ENCODE peak calls at places on chromosomes 5 and 9, in seven cellular contexts. W, O, N, M, X, J and H are unnamed samples.

GRCh38 chr9:119036969-119037368 is 332.3 kb downstream of the BRINP1 start:
- DNase-seq in W (no peak), O (no peak), N (no peak), M (no peak), X (no peak), J (no peak), H (no peak)

GRCh38 chr5:76867827-76868693 is 18.2 kb downstream of the S100Z start:
- DNase-seq in W (peak; percentile 80), O (peak; percentile 78), N (peak; percentile 34), M (peak; percentile 16), X (peak; percentile 91), J (peak; percentile 24), H (peak; percentile 10)

GRCh38 chr9:112771359-112772214 is 21.0 kb downstream of the SNX30 start:
- DNase-seq in W (peak; percentile 49), O (no peak), N (no peak), M (no peak), X (no peak), J (no peak), H (no peak)

GRCh38 chr5:108141676-108142075 is 240.2 kb downstream of the FBXL17 start:
- DNase-seq in W (no peak), O (no peak), N (no peak), M (no peak), X (no peak), J (no peak), H (no peak)

GRCh38 chr9:33404782-33405362 is 2.5 kb upstream of the AQP7 start:
- DNase-seq in W (peak; percentile 22), O (no peak), N (no peak), M (no peak), X (no peak), J (no peak), H (no peak)

GRCh38 chr5:179337227-179338122 is 7.8 kb downstream of the ADAMTS2 start:
- DNase-seq in W (no peak), O (no peak), N (no peak), M (no peak), X (no peak), J (no peak), H (no peak)

GRCh38 chr5:120630550-120630949 is 166.4 kb downstream of the PRR16 start:
- DNase-seq in W (no peak), O (no peak), N (no peak), M (no peak), X (no peak), J (no peak), H (no peak)

GRCh38 chr5:157172408-157172807 is 6.3 kb upstream of the GARIN3 start:
- DNase-seq in W (no peak), O (no peak), N (no peak), M (no peak), X (no peak), J (no peak), H (peak; percentile 4)

GRCh38 chr5:14663734-14664269 is 716 bp upstream of the OTULIN start:
- DNase-seq in W (peak; percentile 41), O (peak; percentile 33), N (no peak), M (no peak), X (no peak), J (no peak), H (no peak)

GRCh38 chr5:146151970-146152369 is 30.5 kb downstream of the LARS1 start:
- DNase-seq in W (no peak), O (no peak), N (no peak), M (no peak), X (no peak), J (no peak), H (no peak)

GRCh38 chr5:56688402-56688801 is 126.9 kb upstream of the MAP3K1 start:
- DNase-seq in W (no peak), O (no peak), N (no peak), M (no peak), X (no peak), J (no peak), H (no peak)

GRCh38 chr9:89539374-89539773 is 41.5 kb upstream of the SEMA4D start:
- DNase-seq in W (no peak), O (no peak), N (no peak), M (no peak), X (no peak), J (no peak), H (no peak)

GRCh38 chr5:170151105-170151831 is 45.6 kb downstream of the FOXI1 start:
- DNase-seq in W (peak; percentile 91), O (peak; percentile 92), N (no peak), M (peak; percentile 16), X (peak; percentile 89), J (peak; percentile 90), H (peak; percentile 16)

GRCh38 chr5:169164481-169164925 is 136.4 kb downstream of the SLIT3 start:
- DNase-seq in W (peak; percentile 62), O (no peak), N (peak; percentile 43), M (no peak), X (peak; percentile 85), J (peak; percentile 91), H (no peak)

GRCh38 chr9:86036555-86036954 is 62.8 kb downstream of the GOLM1 start:
- DNase-seq in W (no peak), O (no peak), N (no peak), M (no peak), X (no peak), J (no peak), H (no peak)

GRCh38 chr5:55575815-55576583 is 41.2 kb upstream of the PLPP1 start:
- DNase-seq in W (peak; percentile 88), O (peak; percentile 38), N (no peak), M (no peak), X (no peak), J (no peak), H (no peak)

GRCh38 chr5:133341915-133342710 is 270.2 kb downstream of the FSTL4 start:
- DNase-seq in W (no peak), O (no peak), N (no peak), M (no peak), X (peak; percentile 78), J (no peak), H (no peak)

GRCh38 chr9:84293001-84293798 is 47.4 kb downstream of the SLC28A3 start:
- DNase-seq in W (no peak), O (no peak), N (no peak), M (no peak), X (no peak), J (no peak), H (no peak)

GRCh38 chr5:19986036-19986619 is 1.9 kb downstream of the CDH18 start:
- DNase-seq in W (peak; percentile 7), O (no peak), N (no peak), M (no peak), X (no peak), J (no peak), H (peak; percentile 25)

GRCh38 chr5:177364159-177364962 is 6.6 kb downstream of the RGS14 start:
- DNase-seq in W (peak; percentile 40), O (no peak), N (no peak), M (no peak), X (peak; percentile 45), J (no peak), H (no peak)

GRCh38 chr5:177367981-177368960 is 10.5 kb downstream of the RGS14 start:
- DNase-seq in W (no peak), O (no peak), N (no peak), M (no peak), X (peak; percentile 53), J (no peak), H (no peak)

GRCh38 chr5:177367323-177367848 is 9.7 kb downstream of the RGS14 start:
- DNase-seq in W (no peak), O (no peak), N (no peak), M (no peak), X (no peak), J (no peak), H (no peak)

GRCh38 chr5:177365845-177366527 is 8.3 kb downstream of the RGS14 start:
- DNase-seq in W (no peak), O (peak; percentile 35), N (no peak), M (no peak), X (peak; percentile 65), J (no peak), H (no peak)

GRCh38 chr5:177366528-177367322 is 9.0 kb downstream of the RGS14 start:
- DNase-seq in W (peak; percentile 92), O (peak; percentile 94), N (no peak), M (no peak), X (peak; percentile 98), J (peak; percentile 33), H (peak; percentile 45)
- H3K4me3 ChIP-seq in W (peak overlapping the region; percentile 30), O (no peak overlapping the region), N (peak overlapping the region; percentile 45), M (peak overlapping the region; percentile 57), X (peak overlapping the region; percentile 78), J (peak overlapping the region; percentile 54), H (peak overlapping the region; percentile 47)

DNA sequence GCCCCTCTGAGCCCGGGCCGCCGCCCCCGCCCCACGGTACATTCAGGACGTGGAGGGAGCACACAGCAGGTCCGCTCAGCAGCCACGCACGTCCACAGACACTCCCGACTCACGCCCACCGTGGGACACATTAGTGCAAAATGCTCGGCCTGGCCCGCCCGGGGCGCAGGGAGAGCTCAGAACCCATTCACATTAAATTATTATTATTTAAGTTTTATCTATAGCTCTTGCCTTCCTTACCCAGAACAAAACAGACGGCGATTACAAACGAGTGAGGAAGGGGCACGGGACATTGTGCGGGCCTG is 47.5 kb upstream of the UBAC1 start:
- DNase-seq in W (no peak), O (no peak), N (no peak), M (no peak), X (no peak), J (no peak), H (no peak)
- H3K4me3 ChIP-seq in W (no peak overlapping the region), O (no peak overlapping the region), N (no peak overlapping the region), M (no peak overlapping the region), X (no peak overlapping the region), J (no peak overlapping the region), H (no peak overlapping the region)

DNA sequence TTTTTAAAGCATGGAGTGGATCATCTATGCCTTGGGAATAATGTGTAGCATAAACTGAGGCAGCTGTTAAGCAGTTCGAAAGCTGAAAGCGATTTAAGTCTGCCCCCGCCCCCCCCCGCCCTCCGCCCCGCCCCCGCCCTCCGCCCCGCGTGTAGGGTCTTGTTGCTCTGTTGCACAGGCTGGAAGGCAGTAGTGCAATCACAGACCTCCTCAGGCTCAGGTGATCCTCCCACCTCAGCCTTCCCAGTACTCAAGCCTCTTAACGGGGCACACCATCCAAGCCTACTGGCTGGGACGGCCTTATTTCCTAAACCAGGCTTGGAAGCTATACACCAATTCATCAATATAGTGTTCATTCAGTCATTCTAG is 942 bp downstream of the ANKDD1B start:
- DNase-seq in W (no peak), O (no peak), N (no peak), M (no peak), X (peak; percentile 72), J (no peak), H (no peak)
- H3K4me3 ChIP-seq in W (no peak overlapping the region), O (no peak overlapping the region), N (peak overlapping the region; percentile 76), M (no peak overlapping the region), X (peak overlapping the region; percentile 80), J (peak overlapping the region; percentile 59), H (peak overlapping the region; percentile 57)

GRCh38 chr9:35116539-35116897 is 856 bp upstream of the ATOSB start:
- DNase-seq in W (no peak), O (no peak), N (no peak), M (no peak), X (no peak), J (no peak), H (no peak)

GRCh38 chr9:35112257-35113020 is 3.2 kb downstream of the ATOSB start:
- DNase-seq in W (peak; percentile 57), O (peak; percentile 45), N (no peak), M (no peak), X (no peak), J (peak; percentile 43), H (no peak)

GRCh38 chr9:35115680-35116538 is at the start of gene ATOSB:
- DNase-seq in W (peak; percentile 98), O (peak; percentile 98), N (peak; percentile 94), M (peak; percentile 59), X (peak; percentile 100), J (peak; percentile 88), H (peak; percentile 86)

GRCh38 chr9:35114921-35115341 is 731 bp downstream of the ATOSB start:
- DNase-seq in W (peak; percentile 42), O (peak; percentile 70), N (peak; percentile 31), M (no peak), X (peak; percentile 71), J (no peak), H (no peak)

GRCh38 chr9:35114113-35114847 is 1.4 kb downstream of the ATOSB start:
- DNase-seq in W (peak; percentile 97), O (peak; percentile 82), N (peak; percentile 78), M (peak; percentile 83), X (peak; percentile 96), J (peak; percentile 82), H (peak; percentile 92)
- H3K4me3 ChIP-seq in W (peak overlapping the region; percentile 47), O (no peak overlapping the region), N (peak overlapping the region; percentile 63), M (peak overlapping the region; percentile 99), X (peak overlapping the region; percentile 96), J (peak overlapping the region; percentile 87), H (peak overlapping the region; percentile 71)